ENCODE peak calls at places on chromosomes 1 and 21, in ten cellular contexts. R is testis, Y is GM23338, T is nephron progenitor cell, E is HCT116, U is transverse colon, I is AG04450, K is heart left ventricle, A is neural progenitor cell, V is fibroblast of pulmonary artery. M is an unnamed sample.

GRCh38 chr1:65491472-65491871 is 71.0 kb downstream of the LEPR start:
- DNase-seq in R (no peak), Y (no peak), T (no peak), E (no peak), U (no peak), I (no peak), K (no peak), A (no peak), V (no peak), M (no peak)

GRCh38 chr21:42671778-42672593 is 18.6 kb downstream of the PDE9A start:
- DNase-seq in R (no peak), Y (no peak), T (no peak), E (no peak), U (no peak), I (no peak), K (no peak), A (no peak), V (no peak), M (no peak)

GRCh38 chr21:46621457-46622182 is 13.9 kb upstream of the PRMT2 start:
- DNase-seq in R (peak), Y (no peak), T (no peak), E (no peak), U (no peak), I (no peak), K (no peak), A (peak), V (no peak), M (no peak)

GRCh38 chr1:93979718-93980319 is 70.6 kb upstream of the GCLM start:
- DNase-seq in R (peak), Y (no peak), T (no peak), E (no peak), U (peak), I (peak), K (no peak), A (no peak), V (peak), M (no peak)

GRCh38 chr1:93447481-93448291 is at the start of gene FNBP1L:
- DNase-seq in R (peak), Y (peak), T (peak), E (no peak), U (peak), I (no peak), K (peak), A (peak), V (peak), M (peak)

GRCh38 chr1:8551613-8552093 is 233.7 kb downstream of the SLC45A1 start:
- DNase-seq in R (no peak), Y (no peak), T (no peak), E (no peak), U (no peak), I (no peak), K (no peak), A (no peak), V (no peak), M (no peak)

GRCh38 chr1:100036718-100037664 is 67.2 kb downstream of the SLC35A3 start:
- DNase-seq in R (no peak), Y (peak), T (no peak), E (no peak), U (peak), I (no peak), K (no peak), A (peak), V (peak), M (no peak)

GRCh38 chr1:246301553-246302250 is 205.4 kb downstream of the SMYD3 start:
- DNase-seq in R (no peak), Y (no peak), T (no peak), E (no peak), U (no peak), I (no peak), K (no peak), A (no peak), V (no peak), M (no peak)

GRCh38 chr1:32239790-32240139 is 7.3 kb upstream of the FAM167B start:
- DNase-seq in R (peak), Y (no peak), T (peak), E (no peak), U (peak), I (no peak), K (peak), A (no peak), V (no peak), M (peak)

DNA sequence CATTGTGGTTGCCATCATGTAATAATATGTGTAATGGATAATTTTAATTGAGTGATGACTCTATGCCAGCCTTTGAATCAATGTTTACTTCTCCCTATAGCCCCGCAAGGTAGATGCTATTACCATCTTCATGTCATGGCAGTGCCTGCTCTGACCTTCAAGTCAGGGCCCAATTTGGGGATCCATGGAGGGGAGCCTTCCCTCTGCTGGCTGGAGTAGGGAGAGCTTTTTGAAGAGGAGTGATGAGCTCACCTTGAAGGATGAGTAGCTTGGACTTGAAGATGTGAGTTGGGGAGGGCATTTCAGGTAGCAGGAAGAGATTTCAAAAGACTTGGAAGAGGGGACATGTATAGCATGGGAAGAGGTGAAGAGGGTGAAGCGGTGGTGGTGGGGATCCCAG is 189.2 kb downstream of the FOXD2 start:
- DNase-seq in R (peak), Y (peak), T (no peak), E (no peak), U (no peak), I (no peak), K (no peak), A (peak), V (no peak), M (no peak)
- TF ChIP-seq CTCF in R (no peak), Y (peak), T (no peak), E (peak), U (no peak), I (no peak), K (no peak), A (peak), V (no peak), M (peak)

GRCh38 chr1:84653130-84653680 is 37.1 kb downstream of the SSX2IP start:
- DNase-seq in R (no peak), Y (peak), T (no peak), E (no peak), U (no peak), I (no peak), K (no peak), A (no peak), V (peak), M (no peak)
- TF ChIP-seq CTCF in R (no peak), Y (peak), T (no peak), E (peak), U (no peak), I (peak), K (no peak), A (peak), V (no peak), M (no peak)

GRCh38 chr1:27392096-27392777 is at the start of gene GPR3:
- DNase-seq in R (peak), Y (peak), T (peak), E (peak), U (peak), I (peak), K (peak), A (peak), V (peak), M (peak)
- TF ChIP-seq CTCF in R (peak), Y (peak), T (peak), E (peak), U (peak), I (peak), K (peak), A (peak), V (peak), M (peak)

GRCh38 chr1:27941671-27942540 is 7.1 kb downstream of the SMPDL3B start:
- DNase-seq in R (no peak), Y (no peak), T (no peak), E (no peak), U (no peak), I (no peak), K (no peak), A (no peak), V (peak), M (no peak)

GRCh38 chr1:27940870-27941269 is 6.1 kb downstream of the SMPDL3B start:
- DNase-seq in R (no peak), Y (no peak), T (no peak), E (no peak), U (no peak), I (no peak), K (no peak), A (no peak), V (no peak), M (no peak)

GRCh38 chr1:27937524-27937836 is 2.7 kb downstream of the SMPDL3B start:
- DNase-seq in R (no peak), Y (no peak), T (no peak), E (no peak), U (no peak), I (no peak), K (no peak), A (no peak), V (no peak), M (no peak)

GRCh38 chr1:27938488-27938887 is 3.7 kb downstream of the SMPDL3B start:
- DNase-seq in R (no peak), Y (no peak), T (no peak), E (no peak), U (no peak), I (no peak), K (no peak), A (no peak), V (no peak), M (no peak)

GRCh38 chr1:27940297-27940696 is 5.5 kb downstream of the SMPDL3B start:
- DNase-seq in R (peak), Y (peak), T (peak), E (no peak), U (peak), I (no peak), K (peak), A (peak), V (no peak), M (no peak)
- TF ChIP-seq CTCF in R (no peak), Y (peak), T (peak), E (peak), U (peak), I (peak), K (peak), A (peak), V (peak), M (no peak)

GRCh38 chr1:29912413-29912812 is 676.1 kb downstream of the PTPRU start:
- DNase-seq in R (no peak), Y (no peak), T (no peak), E (peak), U (no peak), I (peak), K (no peak), A (no peak), V (peak), M (no peak)
- TF ChIP-seq CTCF in R (no peak), Y (peak), T (no peak), E (peak), U (peak), I (peak), K (peak), A (no peak), V (peak), M (peak)

GRCh38 chr1:247487057-247487456 is 29.2 kb upstream of the OR2B11 start:
- DNase-seq in R (peak), Y (peak), T (peak), E (peak), U (peak), I (peak), K (no peak), A (peak), V (peak), M (no peak)
- TF ChIP-seq CTCF in R (no peak), Y (peak), T (peak), E (peak), U (peak), I (peak), K (peak), A (peak), V (peak), M (peak)

M was measured in progenitor cell of endocrine pancreas.